ENCODE peak calls at places on chromosomes 2 and 18, in nine cellular contexts. One of them, this sample, is unnamed.

GRCh38 chr2:54494087-54494486 is 38.0 kb downstream of the SPTBN1 start:
- DNase-seq in HepG2: no peak
- DNase-seq in K562: no peak
- DNase-seq in stomach: no peak
- DNase-seq in GM12891: no peak
- DNase-seq in transverse colon: no peak
- DNase-seq in endothelial cell of umbilical vein: no peak
- DNase-seq in Panc1: no peak
- DNase-seq in HCT116: no peak
- DNase-seq in this sample: no peak

GRCh38 chr18:32378705-32379104 is 92.0 kb downstream of the GAREM1 start:
- DNase-seq in K562: no peak
- DNase-seq in HCT116: no peak
- DNase-seq in Panc1: no peak
- DNase-seq in HepG2: peak; percentile 66
- DNase-seq in stomach: peak; percentile 75
- DNase-seq in transverse colon: no peak
- DNase-seq in endothelial cell of umbilical vein: peak; percentile 7
- DNase-seq in GM12891: no peak
- DNase-seq in this sample: no peak

GRCh38 chr2:155748126-155748525 is 584.4 kb downstream of the NR4A2 start:
- DNase-seq in transverse colon: no peak
- DNase-seq in Panc1: no peak
- DNase-seq in HCT116: no peak
- DNase-seq in K562: no peak
- DNase-seq in HepG2: no peak
- DNase-seq in stomach: no peak
- DNase-seq in GM12891: no peak
- DNase-seq in endothelial cell of umbilical vein: no peak
- DNase-seq in this sample: no peak

GRCh38 chr18:69590150-69590549 is 189.5 kb downstream of the DOK6 start:
- DNase-seq in transverse colon: no peak
- DNase-seq in HepG2: no peak
- DNase-seq in Panc1: no peak
- DNase-seq in GM12891: no peak
- DNase-seq in K562: no peak
- DNase-seq in stomach: no peak
- DNase-seq in HCT116: no peak
- DNase-seq in endothelial cell of umbilical vein: no peak
- DNase-seq in this sample: no peak

GRCh38 chr18:13178976-13179375 is 39.6 kb upstream of the LDLRAD4 start:
- DNase-seq in K562: no peak
- DNase-seq in Panc1: no peak
- DNase-seq in HCT116: no peak
- DNase-seq in GM12891: no peak
- DNase-seq in endothelial cell of umbilical vein: no peak
- DNase-seq in stomach: no peak
- DNase-seq in HepG2: no peak
- DNase-seq in transverse colon: no peak
- DNase-seq in this sample: no peak

GRCh38 chr2:188852752-188853151 is 121.4 kb upstream of the COL3A1 start:
- DNase-seq in transverse colon: no peak
- DNase-seq in HepG2: no peak
- DNase-seq in endothelial cell of umbilical vein: peak; percentile 9
- DNase-seq in GM12891: no peak
- DNase-seq in stomach: no peak
- DNase-seq in HCT116: no peak
- DNase-seq in K562: no peak
- DNase-seq in Panc1: no peak
- DNase-seq in this sample: no peak

GRCh38 chr2:121697108-121697631 is 39.5 kb downstream of the NIFK start:
- DNase-seq in Panc1: no peak
- DNase-seq in K562: no peak
- DNase-seq in GM12891: no peak
- DNase-seq in HCT116: no peak
- DNase-seq in stomach: peak; percentile 52
- DNase-seq in endothelial cell of umbilical vein: peak; percentile 50
- DNase-seq in transverse colon: no peak
- DNase-seq in HepG2: no peak
- DNase-seq in this sample: no peak

GRCh38 chr18:31513189-31513907 is 15.4 kb downstream of the DSG2 start:
- DNase-seq in HCT116: no peak
- DNase-seq in Panc1: no peak
- DNase-seq in endothelial cell of umbilical vein: no peak
- DNase-seq in GM12891: no peak
- DNase-seq in transverse colon: no peak
- DNase-seq in stomach: no peak
- DNase-seq in HepG2: peak; percentile 41
- DNase-seq in K562: no peak
- DNase-seq in this sample: no peak

GRCh38 chr2:66433945-66434678 is 813 bp upstream of the MEIS1 start:
- DNase-seq in HCT116: no peak
- DNase-seq in transverse colon: peak; percentile 53
- DNase-seq in Panc1: no peak
- DNase-seq in HepG2: peak; percentile 33
- DNase-seq in GM12891: no peak
- DNase-seq in stomach: peak; percentile 69
- DNase-seq in endothelial cell of umbilical vein: peak; percentile 86
- DNase-seq in K562: peak; percentile 42
- DNase-seq in this sample: no peak

GRCh38 chr2:11967946-11968465 is 221.6 kb downstream of the LPIN1 start:
- DNase-seq in transverse colon: no peak
- DNase-seq in Panc1: no peak
- DNase-seq in HCT116: no peak
- DNase-seq in K562: peak; percentile 90
- DNase-seq in endothelial cell of umbilical vein: no peak
- DNase-seq in HepG2: no peak
- DNase-seq in GM12891: no peak
- DNase-seq in stomach: no peak
- DNase-seq in this sample: no peak

GRCh38 chr18:46250084-46250811 is 146.1 kb downstream of the HAUS1 start:
- DNase-seq in HepG2: no peak
- DNase-seq in Panc1: no peak
- DNase-seq in GM12891: peak; percentile 33
- DNase-seq in endothelial cell of umbilical vein: peak; percentile 76
- DNase-seq in K562: no peak
- DNase-seq in stomach: peak; percentile 53
- DNase-seq in HCT116: peak; percentile 49
- DNase-seq in transverse colon: peak; percentile 61
- DNase-seq in this sample: no peak

GRCh38 chr2:28635251-28635650 is 116.4 kb upstream of the PPP1CB start:
- DNase-seq in K562: no peak
- DNase-seq in endothelial cell of umbilical vein: peak; percentile 26
- DNase-seq in HepG2: no peak
- DNase-seq in GM12891: no peak
- DNase-seq in HCT116: no peak
- DNase-seq in stomach: peak; percentile 71
- DNase-seq in transverse colon: no peak
- DNase-seq in Panc1: no peak
- DNase-seq in this sample: no peak

GRCh38 chr2:167127135-167127534 is 238.9 kb downstream of the XIRP2 start:
- DNase-seq in stomach: no peak
- DNase-seq in Panc1: no peak
- DNase-seq in transverse colon: no peak
- DNase-seq in HCT116: no peak
- DNase-seq in endothelial cell of umbilical vein: peak; percentile 42
- DNase-seq in K562: no peak
- DNase-seq in HepG2: peak; percentile 33
- DNase-seq in GM12891: no peak
- DNase-seq in this sample: no peak

GRCh38 chr2:119744335-119744939 is 15.3 kb upstream of the PTPN4 start:
- DNase-seq in endothelial cell of umbilical vein: peak; percentile 16
- DNase-seq in K562: no peak
- DNase-seq in HepG2: peak; percentile 60
- DNase-seq in GM12891: no peak
- DNase-seq in Panc1: no peak
- DNase-seq in HCT116: peak; percentile 49
- DNase-seq in transverse colon: no peak
- DNase-seq in stomach: peak; percentile 53
- DNase-seq in this sample: no peak

GRCh38 chr2:23697256-23697655 is 229.7 kb downstream of the ATAD2B start:
- DNase-seq in HepG2: no peak
- DNase-seq in stomach: no peak
- DNase-seq in GM12891: no peak
- DNase-seq in endothelial cell of umbilical vein: no peak
- DNase-seq in K562: no peak
- DNase-seq in transverse colon: no peak
- DNase-seq in HCT116: no peak
- DNase-seq in Panc1: no peak
- DNase-seq in this sample: no peak

GRCh38 chr2:63057249-63058148 is 6.9 kb downstream of the OTX1 start:
- DNase-seq in K562: no peak
- DNase-seq in Panc1: no peak
- DNase-seq in stomach: no peak
- DNase-seq in transverse colon: no peak
- DNase-seq in HCT116: no peak
- DNase-seq in GM12891: no peak
- DNase-seq in endothelial cell of umbilical vein: peak; percentile 21
- DNase-seq in HepG2: no peak
- DNase-seq in this sample: peak; percentile 42

DNA sequence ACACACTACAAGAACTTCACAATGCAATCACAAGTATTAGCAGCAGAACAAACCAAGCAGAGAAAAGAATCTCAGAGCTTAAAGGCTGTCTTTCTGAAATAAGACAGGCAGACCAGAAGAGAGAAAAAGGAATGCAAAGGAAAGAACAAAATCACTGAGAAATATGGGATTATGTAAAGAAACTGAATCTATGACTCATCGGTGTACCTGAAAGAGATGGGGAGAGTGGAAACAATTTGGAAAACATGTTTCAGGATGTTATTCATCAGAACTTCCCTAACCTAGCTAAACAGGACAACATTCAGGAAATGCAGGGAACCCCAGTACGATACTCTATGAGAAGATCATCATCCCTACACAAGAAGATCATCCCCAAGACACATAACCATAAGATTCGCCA is 499.0 kb upstream of the CHAC2 start:
- DNase-seq in K562: no peak
- DNase-seq in transverse colon: no peak
- DNase-seq in HepG2: no peak
- DNase-seq in stomach: no peak
- DNase-seq in endothelial cell of umbilical vein: no peak
- DNase-seq in GM12891: no peak
- DNase-seq in Panc1: no peak
- DNase-seq in HCT116: no peak
- DNase-seq in this sample: no peak
- TF ChIP-seq POLR2AphosphoS5 in K562: no peak
- TF ChIP-seq POLR2AphosphoS5 in transverse colon: no peak
- TF ChIP-seq POLR2AphosphoS5 in HepG2: no peak
- TF ChIP-seq POLR2AphosphoS5 in stomach: no peak
- TF ChIP-seq POLR2AphosphoS5 in endothelial cell of umbilical vein: no peak
- TF ChIP-seq POLR2AphosphoS5 in GM12891: no peak
- TF ChIP-seq POLR2AphosphoS5 in Panc1: no peak
- TF ChIP-seq POLR2AphosphoS5 in HCT116: no peak
- TF ChIP-seq POLR2AphosphoS5 in this sample: no peak

GRCh38 chr2:65075605-65076344 is 19.6 kb downstream of the CEP68 start:
- DNase-seq in Panc1: no peak
- DNase-seq in transverse colon: peak; percentile 77
- DNase-seq in stomach: peak; percentile 66
- DNase-seq in HepG2: peak; percentile 30
- DNase-seq in endothelial cell of umbilical vein: peak; percentile 35
- DNase-seq in HCT116: no peak
- DNase-seq in K562: peak; percentile 35
- DNase-seq in GM12891: no peak
- DNase-seq in this sample: no peak
- TF ChIP-seq POLR2AphosphoS5 in Panc1: no peak
- TF ChIP-seq POLR2AphosphoS5 in transverse colon: no peak
- TF ChIP-seq POLR2AphosphoS5 in stomach: no peak
- TF ChIP-seq POLR2AphosphoS5 in HepG2: peak; percentile 20
- TF ChIP-seq POLR2AphosphoS5 in endothelial cell of umbilical vein: no peak
- TF ChIP-seq POLR2AphosphoS5 in HCT116: no peak
- TF ChIP-seq POLR2AphosphoS5 in K562: no peak
- TF ChIP-seq POLR2AphosphoS5 in GM12891: no peak
- TF ChIP-seq POLR2AphosphoS5 in this sample: peak; percentile 5

DNA sequence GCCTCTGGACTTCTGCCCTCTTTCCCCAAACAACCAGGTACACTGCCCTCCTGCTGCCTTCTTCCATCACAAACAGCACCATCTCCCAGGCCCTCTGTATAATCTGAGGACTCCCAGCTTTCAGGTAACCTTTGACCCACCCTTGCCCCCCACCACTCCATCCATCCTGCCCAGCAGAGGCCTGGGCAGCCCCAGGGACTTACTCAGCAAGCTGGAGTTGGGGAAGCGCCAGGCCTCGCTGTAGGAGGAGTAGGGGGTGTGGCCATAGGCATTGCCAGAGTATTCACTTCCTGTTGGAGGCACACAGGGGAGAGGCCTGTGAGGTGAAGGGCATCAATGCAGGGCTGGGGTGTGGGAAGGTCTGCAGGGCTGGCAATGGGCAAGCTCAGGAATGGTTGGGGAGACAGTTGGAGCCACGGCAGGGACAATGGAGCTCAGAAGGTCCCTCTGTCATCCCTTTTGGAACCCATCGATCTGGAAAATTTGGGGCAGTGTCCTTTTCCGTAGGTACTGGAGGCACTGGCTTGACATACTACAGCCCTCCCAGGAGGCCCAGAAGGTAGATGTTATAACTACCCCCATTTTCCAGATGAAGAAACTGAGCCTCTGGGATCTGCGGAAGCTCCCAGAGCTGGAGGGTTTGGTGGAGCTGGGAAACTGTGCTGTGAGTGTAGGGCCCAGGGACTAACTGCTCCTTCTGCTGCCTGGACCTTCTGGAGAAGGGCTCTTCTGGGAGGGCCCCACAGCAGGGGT is 46.3 kb downstream of the PSD4 start:
- DNase-seq in K562: no peak
- DNase-seq in HepG2: peak; percentile 85
- DNase-seq in Panc1: no peak
- DNase-seq in GM12891: no peak
- DNase-seq in endothelial cell of umbilical vein: no peak
- DNase-seq in HCT116: peak; percentile 50
- DNase-seq in transverse colon: peak; percentile 84
- DNase-seq in stomach: peak; percentile 95
- DNase-seq in this sample: no peak
- TF ChIP-seq POLR2AphosphoS5 in K562: no peak
- TF ChIP-seq POLR2AphosphoS5 in HepG2: peak; percentile 96
- TF ChIP-seq POLR2AphosphoS5 in Panc1: no peak
- TF ChIP-seq POLR2AphosphoS5 in GM12891: no peak
- TF ChIP-seq POLR2AphosphoS5 in endothelial cell of umbilical vein: no peak
- TF ChIP-seq POLR2AphosphoS5 in HCT116: peak; percentile 86
- TF ChIP-seq POLR2AphosphoS5 in transverse colon: peak; percentile 40
- TF ChIP-seq POLR2AphosphoS5 in stomach: peak; percentile 96
- TF ChIP-seq POLR2AphosphoS5 in this sample: peak; percentile 69

DNA sequence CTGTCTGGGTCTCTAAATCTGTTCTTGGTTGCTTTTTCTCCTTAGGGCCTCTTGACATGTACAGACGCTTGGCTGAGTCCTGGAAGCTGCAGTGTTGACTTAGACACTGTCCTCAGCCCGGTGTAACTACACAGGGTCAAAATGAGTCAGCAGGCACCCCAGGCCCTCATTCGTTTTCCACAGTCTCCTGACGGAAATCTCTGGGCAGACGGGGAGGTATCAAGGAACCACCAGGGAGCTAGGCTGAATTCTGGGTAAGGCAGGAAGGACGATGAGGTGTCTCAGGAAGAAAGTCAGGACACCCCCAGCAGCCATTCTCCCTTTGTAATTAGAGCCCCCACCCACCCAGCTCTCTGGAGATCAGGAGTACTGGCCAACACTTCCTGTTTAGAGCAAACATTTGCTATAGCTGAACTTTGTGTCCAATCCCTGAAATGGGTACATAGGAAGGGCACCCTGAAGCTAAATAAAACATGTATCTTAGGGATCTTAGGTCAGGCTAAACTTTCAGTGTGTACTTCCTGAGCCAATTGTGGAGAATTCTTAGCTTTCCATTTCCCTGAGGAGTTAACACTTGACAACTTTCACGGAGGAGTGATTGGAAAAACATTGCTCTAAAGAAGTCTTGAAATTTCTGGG is 23.9 kb upstream of the EPAS1 start:
- DNase-seq in stomach: no peak
- DNase-seq in endothelial cell of umbilical vein: peak; percentile 89
- DNase-seq in K562: no peak
- DNase-seq in GM12891: no peak
- DNase-seq in Panc1: no peak
- DNase-seq in transverse colon: no peak
- DNase-seq in HCT116: no peak
- DNase-seq in HepG2: no peak
- DNase-seq in this sample: no peak
- TF ChIP-seq POLR2AphosphoS5 in stomach: no peak
- TF ChIP-seq POLR2AphosphoS5 in endothelial cell of umbilical vein: peak; percentile 67
- TF ChIP-seq POLR2AphosphoS5 in K562: no peak
- TF ChIP-seq POLR2AphosphoS5 in GM12891: no peak
- TF ChIP-seq POLR2AphosphoS5 in Panc1: no peak
- TF ChIP-seq POLR2AphosphoS5 in transverse colon: no peak
- TF ChIP-seq POLR2AphosphoS5 in HCT116: no peak
- TF ChIP-seq POLR2AphosphoS5 in HepG2: no peak
- TF ChIP-seq POLR2AphosphoS5 in this sample: no peak